ENCODE peak calls at places on chromosomes 1 and 21, in ten cellular contexts. E, S, T, Q, B, C, X, A, J and V are unnamed samples.

GRCh38 chr1:115437146-115437639 is 99.1 kb upstream of the NGF start:
- DNase-seq in E (no peak), S (no peak), T (no peak), Q (no peak), B (no peak), C (no peak), X (no peak), A (no peak), J (no peak), V (no peak)

GRCh38 chr1:179953974-179954493 is 576 bp upstream of the CEP350 start:
- DNase-seq in E (peak), S (no peak), T (peak), Q (peak), B (no peak), C (peak), X (peak), A (no peak), J (peak), V (no peak)

GRCh38 chr1:46806196-46807020 is 7.6 kb downstream of the CYP4B1 start:
- DNase-seq in E (peak), S (peak), T (no peak), Q (peak), B (no peak), C (peak), X (no peak), A (peak), J (no peak), V (no peak)

GRCh38 chr1:74392848-74393247 is 119.6 kb downstream of the LRRC53 start:
- DNase-seq in E (peak), S (no peak), T (no peak), Q (no peak), B (no peak), C (no peak), X (no peak), A (no peak), J (no peak), V (no peak)

GRCh38 chr1:36223373-36223995 is 759 bp upstream of the THRAP3 start:
- DNase-seq in E (no peak), S (peak), T (peak), Q (no peak), B (peak), C (no peak), X (peak), A (no peak), J (peak), V (peak)

GRCh38 chr1:106978477-106979322 is 77.8 kb upstream of the PRMT6 start:
- DNase-seq in E (no peak), S (peak), T (no peak), Q (no peak), B (no peak), C (no peak), X (peak), A (no peak), J (no peak), V (no peak)

GRCh38 chr1:64405833-64406232 is 64.1 kb upstream of the CACHD1 start:
- DNase-seq in E (no peak), S (no peak), T (no peak), Q (no peak), B (no peak), C (no peak), X (no peak), A (no peak), J (no peak), V (no peak)

GRCh38 chr1:111733183-111733995 is 5.8 kb downstream of the INKA2 start:
- DNase-seq in E (peak), S (no peak), T (peak), Q (no peak), B (no peak), C (peak), X (peak), A (no peak), J (peak), V (peak)

GRCh38 chr1:99481391-99481996 is 164.4 kb upstream of the PALMD start:
- DNase-seq in E (no peak), S (peak), T (peak), Q (no peak), B (no peak), C (peak), X (peak), A (no peak), J (peak), V (peak)

GRCh38 chr21:41973861-41974751 is 20.3 kb upstream of the C2CD2 start:
- DNase-seq in E (peak), S (no peak), T (no peak), Q (no peak), B (no peak), C (no peak), X (peak), A (no peak), J (peak), V (no peak)

GRCh38 chr1:54803761-54804470 is 2.8 kb upstream of the TTC22 start:
- DNase-seq in E (no peak), S (no peak), T (peak), Q (peak), B (no peak), C (peak), X (no peak), A (no peak), J (no peak), V (no peak)

GRCh38 chr1:162561616-162562451 is at the start of gene UAP1:
- DNase-seq in E (peak), S (peak), T (no peak), Q (peak), B (no peak), C (peak), X (peak), A (no peak), J (no peak), V (peak)

GRCh38 chr1:109181085-109181806 is 32.5 kb upstream of the SARS1 start:
- DNase-seq in E (no peak), S (peak), T (no peak), Q (no peak), B (no peak), C (no peak), X (no peak), A (no peak), J (peak), V (peak)

GRCh38 chr1:20481158-20481617 is 4.8 kb downstream of the CAMK2N1 start:
- DNase-seq in E (no peak), S (no peak), T (peak), Q (no peak), B (no peak), C (no peak), X (no peak), A (no peak), J (no peak), V (no peak)

GRCh38 chr1:229191066-229191674 is 79.7 kb upstream of the RAB4A start:
- DNase-seq in E (no peak), S (no peak), T (no peak), Q (no peak), B (no peak), C (no peak), X (no peak), A (no peak), J (peak), V (no peak)

GRCh38 chr21:27581168-27581567 is 614.3 kb upstream of the ADAMTS5 start:
- DNase-seq in E (no peak), S (no peak), T (no peak), Q (no peak), B (no peak), C (no peak), X (no peak), A (no peak), J (no peak), V (no peak)

GRCh38 chr1:232306269-232306911 is 323.5 kb downstream of the SIPA1L2 start:
- DNase-seq in E (peak), S (peak), T (peak), Q (peak), B (no peak), C (peak), X (peak), A (no peak), J (no peak), V (no peak)

GRCh38 chr1:42145190-42145716 is 8.0 kb upstream of the GUCA2B start:
- DNase-seq in E (no peak), S (no peak), T (no peak), Q (peak), B (no peak), C (no peak), X (peak), A (no peak), J (no peak), V (no peak)

GRCh38 chr1:171645553-171646336 is 6.7 kb downstream of the MYOC start:
- DNase-seq in E (peak), S (peak), T (peak), Q (peak), B (no peak), C (peak), X (no peak), A (no peak), J (no peak), V (no peak)

GRCh38 chr1:112264010-112264409 is 132.0 kb upstream of the CTTNBP2NL start:
- DNase-seq in E (peak), S (no peak), T (no peak), Q (no peak), B (no peak), C (no peak), X (no peak), A (no peak), J (no peak), V (no peak)

GRCh38 chr1:45205910-45206721 is at the start of gene ZSWIM5:
- DNase-seq in E (peak), S (peak), T (peak), Q (peak), B (no peak), C (peak), X (peak), A (peak), J (peak), V (peak)

GRCh38 chr21:19076031-19076430 is 672.4 kb upstream of the TMPRSS15 start:
- DNase-seq in E (no peak), S (no peak), T (no peak), Q (no peak), B (no peak), C (no peak), X (no peak), A (no peak), J (no peak), V (no peak)

GRCh38 chr1:228340686-228341449 is 65.8 kb downstream of the TRIM11 start:
- DNase-seq in E (peak), S (no peak), T (peak), Q (peak), B (no peak), C (peak), X (peak), A (peak), J (no peak), V (peak)

GRCh38 chr1:229270547-229271447 is at the start of gene RAB4A:
- DNase-seq in E (peak), S (peak), T (peak), Q (peak), B (peak), C (peak), X (peak), A (peak), J (peak), V (peak)

GRCh38 chr1:81800741-81801031 is at the start of gene ADGRL2:
- DNase-seq in E (no peak), S (peak), T (no peak), Q (peak), B (no peak), C (peak), X (no peak), A (no peak), J (no peak), V (no peak)

GRCh38 chr1:39272027-39272790 is 67.7 kb downstream of the MACF1 start:
- DNase-seq in E (no peak), S (no peak), T (peak), Q (no peak), B (peak), C (no peak), X (no peak), A (no peak), J (no peak), V (peak)

DNA sequence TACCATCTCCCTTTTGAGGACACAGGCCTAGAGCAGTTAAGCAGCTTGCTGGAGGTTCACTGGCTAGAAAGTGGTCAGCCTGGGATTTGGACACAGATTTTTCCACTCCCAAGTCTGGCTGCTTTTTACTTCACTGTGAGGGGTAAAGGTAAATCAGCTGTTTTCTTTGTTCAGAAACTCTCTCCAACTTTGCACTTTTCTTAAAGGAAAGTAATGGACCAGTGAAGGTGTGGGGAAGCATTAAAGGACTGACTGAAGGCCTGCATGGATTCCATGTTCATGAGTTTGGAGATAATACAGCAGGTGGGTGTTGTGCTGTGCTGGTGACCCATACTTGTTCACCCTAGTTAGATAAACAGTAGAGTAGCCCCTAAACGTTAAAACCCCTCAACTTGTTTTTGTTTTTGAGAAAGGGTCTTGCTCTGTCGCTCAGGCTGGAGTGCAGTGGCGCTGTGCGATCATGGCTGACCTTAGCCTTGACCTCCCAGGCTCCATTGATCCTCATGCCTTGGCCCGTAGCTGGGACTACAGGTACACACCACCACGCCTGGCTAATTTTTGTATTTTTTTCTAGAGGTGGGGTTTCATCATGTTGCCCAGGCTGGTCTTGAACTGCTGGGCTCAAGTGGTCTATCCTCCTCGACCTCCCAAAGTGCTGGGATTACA is 4.2 kb downstream of the SOD1 start:
- DNase-seq in E (no peak), S (no peak), T (no peak), Q (no peak), B (no peak), C (no peak), X (no peak), A (no peak), J (no peak), V (no peak)
- TF ChIP-seq POLR2A in E (no peak), S (no peak), T (no peak), Q (no peak), B (no peak), C (no peak), X (no peak), A (no peak), J (no peak), V (no peak)

DNA sequence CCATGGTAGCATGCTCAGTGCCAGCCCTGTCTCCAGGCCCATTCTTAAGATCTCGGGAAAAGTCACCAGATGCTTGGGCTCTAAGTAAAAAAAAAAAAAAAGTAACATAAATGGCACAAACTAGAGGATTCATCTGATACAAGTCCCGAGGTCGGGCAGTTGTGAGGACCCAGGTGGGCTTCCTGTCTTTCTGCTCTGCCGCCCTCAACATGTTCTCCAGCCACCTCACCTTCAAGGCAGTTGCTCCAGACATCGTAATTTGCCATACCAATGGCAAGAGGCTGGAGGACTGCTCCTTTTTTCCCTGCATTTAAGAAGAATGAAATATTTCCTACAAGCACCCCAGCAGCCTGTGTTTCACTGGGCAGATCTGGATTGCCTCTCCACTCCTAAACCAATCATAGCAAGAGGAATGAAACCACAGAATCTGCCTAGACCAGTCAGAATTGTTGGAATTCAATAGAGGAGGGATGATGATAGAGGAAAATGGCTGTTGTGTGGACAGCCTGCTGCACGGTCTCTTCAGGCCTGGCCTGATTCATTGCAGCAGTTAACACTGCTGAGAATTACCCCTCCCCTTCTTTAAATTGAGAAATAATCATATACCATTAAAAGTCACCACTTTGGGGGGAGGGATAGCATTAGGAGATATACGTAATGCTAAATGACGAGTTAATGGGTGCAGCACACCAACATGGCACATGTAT is 5.4 kb downstream of the HMGN2 start:
- DNase-seq in E (no peak), S (no peak), T (no peak), Q (peak), B (no peak), C (no peak), X (peak), A (no peak), J (no peak), V (no peak)
- TF ChIP-seq POLR2A in E (no peak), S (no peak), T (no peak), Q (no peak), B (no peak), C (no peak), X (no peak), A (no peak), J (no peak), V (peak)

DNA sequence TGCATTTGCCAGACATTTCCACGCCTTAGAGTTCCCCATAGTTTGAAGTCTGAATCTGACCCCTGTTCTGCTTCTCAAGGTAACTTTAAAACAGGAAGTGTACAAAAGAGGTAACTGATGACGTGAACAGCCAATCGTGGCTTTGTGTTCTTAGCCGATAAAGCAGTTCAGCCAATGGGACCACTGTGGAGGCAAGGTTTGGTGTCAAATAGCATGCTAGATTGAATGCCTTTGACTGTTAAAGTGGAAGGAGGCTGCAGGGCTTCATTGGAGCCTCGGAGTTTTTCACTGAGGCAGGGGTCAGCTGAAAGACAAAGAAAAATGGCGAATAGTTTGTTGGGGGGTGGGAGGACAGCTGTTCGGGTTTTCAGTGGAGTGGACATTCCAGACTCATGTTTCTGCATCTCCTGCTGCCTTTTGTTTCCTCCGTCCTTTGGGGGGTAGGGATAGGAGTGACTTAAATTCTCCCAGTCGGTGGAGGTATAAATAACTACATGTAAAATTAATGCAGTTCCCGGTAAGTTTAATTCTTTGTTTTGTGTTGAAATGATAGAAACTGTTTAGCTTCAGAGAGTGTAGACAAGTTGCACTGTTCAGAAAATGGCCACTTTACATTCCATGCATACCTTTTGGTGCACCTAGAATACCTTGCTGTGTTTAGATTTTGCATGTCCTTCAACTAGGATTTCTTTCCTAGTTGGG is 17.7 kb downstream of the NFYC start:
- DNase-seq in E (peak), S (peak), T (peak), Q (peak), B (peak), C (peak), X (peak), A (peak), J (peak), V (peak)
- TF ChIP-seq POLR2A in E (peak), S (peak), T (peak), Q (peak), B (peak), C (no peak), X (peak), A (no peak), J (no peak), V (peak)

GRCh38 chr21:42973991-42974831 is at the start of gene PKNOX1:
- DNase-seq in E (peak), S (peak), T (peak), Q (peak), B (peak), C (peak), X (peak), A (peak), J (peak), V (peak)
- TF ChIP-seq POLR2A in E (peak), S (peak), T (peak), Q (no peak), B (peak), C (peak), X (peak), A (peak), J (peak), V (peak)

DNA sequence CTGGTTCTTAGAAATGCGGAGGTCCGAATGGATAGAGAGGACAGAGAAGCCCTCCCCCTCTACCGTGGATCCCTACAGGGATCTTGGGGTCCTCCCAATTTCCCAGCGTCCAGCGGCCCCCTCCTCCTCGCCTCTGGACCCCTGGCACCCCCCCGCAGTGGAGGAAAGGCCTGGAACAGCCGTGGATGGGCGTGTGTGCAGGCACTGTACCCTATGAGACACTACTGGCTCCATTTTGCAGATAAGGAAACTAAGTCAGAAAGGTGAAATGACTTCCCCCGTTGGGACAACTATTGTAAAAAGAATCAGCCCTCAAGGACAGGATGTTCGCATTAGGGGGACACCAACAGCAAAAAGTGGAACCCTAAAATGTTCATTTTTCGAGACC is 931 bp upstream of the CLSTN1 start:
- DNase-seq in E (no peak), S (no peak), T (no peak), Q (no peak), B (no peak), C (no peak), X (no peak), A (no peak), J (no peak), V (no peak)
- TF ChIP-seq POLR2A in E (no peak), S (no peak), T (no peak), Q (no peak), B (no peak), C (no peak), X (no peak), A (no peak), J (no peak), V (no peak)

GRCh38 chr1:26900001-26900814 is at the start of gene GPATCH3:
- DNase-seq in E (peak), S (peak), T (peak), Q (peak), B (peak), C (peak), X (peak), A (peak), J (peak), V (peak)
- TF ChIP-seq POLR2A in E (peak), S (peak), T (peak), Q (peak), B (peak), C (no peak), X (peak), A (no peak), J (peak), V (peak)

GRCh38 chr1:210373878-210374599 is 45.3 kb downstream of the HHAT start:
- DNase-seq in E (peak), S (no peak), T (peak), Q (peak), B (peak), C (peak), X (peak), A (no peak), J (peak), V (peak)
- TF ChIP-seq POLR2A in E (no peak), S (no peak), T (no peak), Q (no peak), B (peak), C (no peak), X (peak), A (no peak), J (peak), V (peak)

GRCh38 chr1:197778326-197778922 is 3.1 kb upstream of the DENND1B start:
- DNase-seq in E (no peak), S (no peak), T (no peak), Q (no peak), B (no peak), C (no peak), X (no peak), A (no peak), J (no peak), V (peak)

GRCh38 chr1:197773856-197774255 is 1.4 kb downstream of the DENND1B start:
- DNase-seq in E (no peak), S (no peak), T (no peak), Q (no peak), B (no peak), C (no peak), X (peak), A (no peak), J (no peak), V (peak)

GRCh38 chr1:197774691-197775281 is 494 bp downstream of the DENND1B start:
- DNase-seq in E (peak), S (peak), T (peak), Q (peak), B (no peak), C (peak), X (peak), A (no peak), J (peak), V (peak)

GRCh38 chr1:197776348-197777082 is 1.2 kb upstream of the DENND1B start:
- DNase-seq in E (no peak), S (no peak), T (no peak), Q (no peak), B (no peak), C (no peak), X (peak), A (no peak), J (no peak), V (peak)

GRCh38 chr1:197775282-197776262 is at the start of gene DENND1B:
- DNase-seq in E (peak), S (peak), T (peak), Q (peak), B (no peak), C (peak), X (peak), A (peak), J (peak), V (peak)
- TF ChIP-seq POLR2A in E (peak), S (peak), T (peak), Q (no peak), B (peak), C (no peak), X (peak), A (no peak), J (peak), V (peak)